ENCODE peak calls at places on chromosomes 12 and 14, in nine cellular contexts. One of them, this sample, is unnamed.

GRCh38 chr12:105588126-105588525 is 257.6 kb downstream of the C12orf75 start:
- DNase-seq in lower leg skin: no peak
- DNase-seq in Peyer's patch: no peak
- DNase-seq in A549: no peak
- DNase-seq in breast epithelium: no peak
- DNase-seq in ovary: no peak
- DNase-seq in uterus: no peak
- DNase-seq in stomach: no peak
- DNase-seq in sigmoid colon: no peak
- DNase-seq in this sample: no peak

GRCh38 chr14:65211341-65211987 is 109.1 kb upstream of the MAX start:
- DNase-seq in lower leg skin: no peak
- DNase-seq in Peyer's patch: no peak
- DNase-seq in A549: peak; percentile 25
- DNase-seq in breast epithelium: no peak
- DNase-seq in ovary: no peak
- DNase-seq in uterus: no peak
- DNase-seq in stomach: no peak
- DNase-seq in sigmoid colon: no peak
- DNase-seq in this sample: peak; percentile 36

GRCh38 chr12:103810108-103810507 is 30.9 kb downstream of the NT5DC3 start:
- DNase-seq in lower leg skin: no peak
- DNase-seq in Peyer's patch: no peak
- DNase-seq in A549: no peak
- DNase-seq in breast epithelium: no peak
- DNase-seq in ovary: no peak
- DNase-seq in uterus: no peak
- DNase-seq in stomach: no peak
- DNase-seq in sigmoid colon: peak; percentile 57
- DNase-seq in this sample: no peak

GRCh38 chr12:12938541-12938940 is 13.4 kb downstream of the GPRC5D start:
- DNase-seq in lower leg skin: no peak
- DNase-seq in Peyer's patch: no peak
- DNase-seq in A549: no peak
- DNase-seq in breast epithelium: no peak
- DNase-seq in ovary: no peak
- DNase-seq in uterus: no peak
- DNase-seq in stomach: no peak
- DNase-seq in sigmoid colon: no peak
- DNase-seq in this sample: no peak

GRCh38 chr14:71711619-71712018 is 220.6 kb upstream of the RGS6 start:
- DNase-seq in lower leg skin: no peak
- DNase-seq in Peyer's patch: no peak
- DNase-seq in A549: no peak
- DNase-seq in breast epithelium: no peak
- DNase-seq in ovary: no peak
- DNase-seq in uterus: no peak
- DNase-seq in stomach: no peak
- DNase-seq in sigmoid colon: no peak
- DNase-seq in this sample: no peak

GRCh38 chr12:129564768-129565167 is 339.1 kb downstream of the TMEM132D start:
- DNase-seq in lower leg skin: no peak
- DNase-seq in Peyer's patch: no peak
- DNase-seq in A549: no peak
- DNase-seq in breast epithelium: no peak
- DNase-seq in ovary: no peak
- DNase-seq in uterus: no peak
- DNase-seq in stomach: no peak
- DNase-seq in sigmoid colon: no peak
- DNase-seq in this sample: no peak

GRCh38 chr12:19014243-19014642 is 115.3 kb upstream of the PLEKHA5 start:
- DNase-seq in lower leg skin: no peak
- DNase-seq in Peyer's patch: no peak
- DNase-seq in A549: no peak
- DNase-seq in breast epithelium: no peak
- DNase-seq in ovary: no peak
- DNase-seq in uterus: no peak
- DNase-seq in stomach: no peak
- DNase-seq in sigmoid colon: no peak
- DNase-seq in this sample: no peak

GRCh38 chr14:71442503-71442902 is 489.7 kb upstream of the RGS6 start:
- DNase-seq in lower leg skin: no peak
- DNase-seq in Peyer's patch: no peak
- DNase-seq in A549: no peak
- DNase-seq in breast epithelium: no peak
- DNase-seq in ovary: no peak
- DNase-seq in uterus: no peak
- DNase-seq in stomach: no peak
- DNase-seq in sigmoid colon: no peak
- DNase-seq in this sample: no peak

GRCh38 chr12:32801269-32802019 is 45.7 kb upstream of the YARS2 start:
- DNase-seq in lower leg skin: no peak
- DNase-seq in Peyer's patch: no peak
- DNase-seq in A549: no peak
- DNase-seq in breast epithelium: no peak
- DNase-seq in ovary: no peak
- DNase-seq in uterus: no peak
- DNase-seq in stomach: no peak
- DNase-seq in sigmoid colon: no peak
- DNase-seq in this sample: no peak

GRCh38 chr14:52333108-52333507 is 19.0 kb downstream of the PTGER2 start:
- DNase-seq in lower leg skin: no peak
- DNase-seq in Peyer's patch: no peak
- DNase-seq in A549: no peak
- DNase-seq in breast epithelium: no peak
- DNase-seq in ovary: no peak
- DNase-seq in uterus: no peak
- DNase-seq in stomach: no peak
- DNase-seq in sigmoid colon: no peak
- DNase-seq in this sample: no peak

GRCh38 chr12:117363953-117364486 is 2.6 kb upstream of the NOS1 start:
- DNase-seq in lower leg skin: no peak
- DNase-seq in Peyer's patch: no peak
- DNase-seq in A549: peak; percentile 49
- DNase-seq in breast epithelium: no peak
- DNase-seq in ovary: no peak
- DNase-seq in uterus: no peak
- DNase-seq in stomach: no peak
- DNase-seq in sigmoid colon: no peak
- DNase-seq in this sample: no peak

GRCh38 chr12:70711831-70712230 is 74.6 kb upstream of the PTPRB start:
- DNase-seq in lower leg skin: no peak
- DNase-seq in Peyer's patch: no peak
- DNase-seq in A549: no peak
- DNase-seq in breast epithelium: no peak
- DNase-seq in ovary: no peak
- DNase-seq in uterus: no peak
- DNase-seq in stomach: no peak
- DNase-seq in sigmoid colon: no peak
- DNase-seq in this sample: no peak

GRCh38 chr12:120181991-120182631 is 12.4 kb downstream of the GCN1 start:
- DNase-seq in lower leg skin: no peak
- DNase-seq in Peyer's patch: no peak
- DNase-seq in A549: no peak
- DNase-seq in breast epithelium: no peak
- DNase-seq in ovary: no peak
- DNase-seq in uterus: no peak
- DNase-seq in stomach: no peak
- DNase-seq in sigmoid colon: no peak
- DNase-seq in this sample: no peak

GRCh38 chr14:54440870-54441868 is at the start of gene CNIH1:
- DNase-seq in lower leg skin: peak; percentile 98
- DNase-seq in Peyer's patch: peak; percentile 96
- DNase-seq in A549: peak; percentile 94
- DNase-seq in breast epithelium: peak; percentile 91
- DNase-seq in ovary: peak; percentile 88
- DNase-seq in uterus: peak; percentile 88
- DNase-seq in stomach: peak; percentile 93
- DNase-seq in sigmoid colon: peak; percentile 95
- DNase-seq in this sample: peak; percentile 93
- TF ChIP-seq POLR2A in lower leg skin: no peak
- TF ChIP-seq POLR2A in Peyer's patch: peak; percentile 43
- TF ChIP-seq POLR2A in A549: peak; percentile 92
- TF ChIP-seq POLR2A in breast epithelium: no peak
- TF ChIP-seq POLR2A in ovary: no peak
- TF ChIP-seq POLR2A in uterus: peak; percentile 30
- TF ChIP-seq POLR2A in stomach: no peak
- TF ChIP-seq POLR2A in sigmoid colon: no peak
- TF ChIP-seq POLR2A in this sample: peak; percentile 82

GRCh38 chr12:85626782-85627171 is 209.4 kb downstream of the RASSF9 start:
- DNase-seq in lower leg skin: no peak
- DNase-seq in Peyer's patch: no peak
- DNase-seq in A549: no peak
- DNase-seq in breast epithelium: no peak
- DNase-seq in ovary: no peak
- DNase-seq in uterus: no peak
- DNase-seq in stomach: no peak
- DNase-seq in sigmoid colon: no peak
- DNase-seq in this sample: no peak

GRCh38 chr12:85627584-85627983 is 208.6 kb downstream of the RASSF9 start:
- DNase-seq in lower leg skin: no peak
- DNase-seq in Peyer's patch: no peak
- DNase-seq in A549: no peak
- DNase-seq in breast epithelium: no peak
- DNase-seq in ovary: no peak
- DNase-seq in uterus: no peak
- DNase-seq in stomach: no peak
- DNase-seq in sigmoid colon: no peak
- DNase-seq in this sample: no peak

GRCh38 chr12:85625467-85625866 is 210.7 kb downstream of the RASSF9 start:
- DNase-seq in lower leg skin: no peak
- DNase-seq in Peyer's patch: no peak
- DNase-seq in A549: no peak
- DNase-seq in breast epithelium: no peak
- DNase-seq in ovary: no peak
- DNase-seq in uterus: no peak
- DNase-seq in stomach: no peak
- DNase-seq in sigmoid colon: no peak
- DNase-seq in this sample: no peak

GRCh38 chr12:85623726-85624125 is 212.5 kb downstream of the RASSF9 start:
- DNase-seq in lower leg skin: no peak
- DNase-seq in Peyer's patch: no peak
- DNase-seq in A549: no peak
- DNase-seq in breast epithelium: no peak
- DNase-seq in ovary: no peak
- DNase-seq in uterus: no peak
- DNase-seq in stomach: no peak
- DNase-seq in sigmoid colon: no peak
- DNase-seq in this sample: no peak

DNA sequence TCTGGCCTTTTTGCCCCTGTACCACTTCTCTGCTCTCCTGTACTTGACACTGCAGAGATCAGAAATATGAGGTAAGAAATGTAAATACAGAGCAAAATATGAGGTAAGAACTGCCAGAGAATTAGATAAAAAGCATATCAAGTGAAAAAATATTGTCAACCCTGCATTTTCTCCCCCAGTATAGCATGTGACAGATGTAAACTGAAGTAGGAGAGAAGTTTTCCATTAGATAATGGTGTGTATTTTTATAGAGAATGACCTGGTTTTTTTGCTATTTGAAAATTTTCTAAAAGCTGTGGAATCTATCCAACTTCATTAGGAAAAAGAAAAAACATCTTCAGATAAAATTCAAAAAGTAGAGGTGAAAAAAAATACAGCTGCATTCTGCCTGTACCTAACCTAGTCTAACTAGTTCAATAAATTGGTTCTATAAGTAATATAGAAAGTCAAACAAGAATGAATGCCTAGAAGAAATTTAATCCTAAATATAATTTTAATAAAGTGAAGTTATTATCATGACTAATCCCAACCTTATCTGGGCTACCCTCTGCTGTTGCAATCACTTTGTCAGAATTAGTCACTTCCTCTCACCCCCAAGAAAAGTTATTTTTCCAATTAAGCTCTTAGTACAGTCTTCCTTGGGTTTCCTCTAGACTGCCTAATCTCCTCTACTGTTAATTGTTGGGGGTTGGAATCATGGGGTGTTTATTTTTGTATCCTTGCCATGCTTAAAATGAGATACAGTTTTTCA is 210.0 kb downstream of the RASSF9 start:
- DNase-seq in lower leg skin: no peak
- DNase-seq in Peyer's patch: no peak
- DNase-seq in A549: peak; percentile 19
- DNase-seq in breast epithelium: no peak
- DNase-seq in ovary: no peak
- DNase-seq in uterus: no peak
- DNase-seq in stomach: no peak
- DNase-seq in sigmoid colon: no peak
- DNase-seq in this sample: peak; percentile 5
- TF ChIP-seq POLR2A in lower leg skin: no peak
- TF ChIP-seq POLR2A in Peyer's patch: no peak
- TF ChIP-seq POLR2A in A549: no peak
- TF ChIP-seq POLR2A in breast epithelium: no peak
- TF ChIP-seq POLR2A in ovary: no peak
- TF ChIP-seq POLR2A in uterus: no peak
- TF ChIP-seq POLR2A in stomach: no peak
- TF ChIP-seq POLR2A in sigmoid colon: no peak
- TF ChIP-seq POLR2A in this sample: no peak

GRCh38 chr14:100239840-100240724 is 1.1 kb downstream of the YY1 start:
- DNase-seq in lower leg skin: peak; percentile 97
- DNase-seq in Peyer's patch: peak; percentile 94
- DNase-seq in A549: peak; percentile 91
- DNase-seq in breast epithelium: peak; percentile 79
- DNase-seq in ovary: peak; percentile 78
- DNase-seq in uterus: peak; percentile 80
- DNase-seq in stomach: peak; percentile 89
- DNase-seq in sigmoid colon: peak; percentile 96
- DNase-seq in this sample: peak; percentile 95
- TF ChIP-seq POLR2A in lower leg skin: no peak
- TF ChIP-seq POLR2A in Peyer's patch: peak; percentile 91
- TF ChIP-seq POLR2A in A549: peak; percentile 26
- TF ChIP-seq POLR2A in breast epithelium: no peak
- TF ChIP-seq POLR2A in ovary: peak; percentile 23
- TF ChIP-seq POLR2A in uterus: peak; percentile 32
- TF ChIP-seq POLR2A in stomach: no peak
- TF ChIP-seq POLR2A in sigmoid colon: peak; percentile 26
- TF ChIP-seq POLR2A in this sample: no peak

DNA sequence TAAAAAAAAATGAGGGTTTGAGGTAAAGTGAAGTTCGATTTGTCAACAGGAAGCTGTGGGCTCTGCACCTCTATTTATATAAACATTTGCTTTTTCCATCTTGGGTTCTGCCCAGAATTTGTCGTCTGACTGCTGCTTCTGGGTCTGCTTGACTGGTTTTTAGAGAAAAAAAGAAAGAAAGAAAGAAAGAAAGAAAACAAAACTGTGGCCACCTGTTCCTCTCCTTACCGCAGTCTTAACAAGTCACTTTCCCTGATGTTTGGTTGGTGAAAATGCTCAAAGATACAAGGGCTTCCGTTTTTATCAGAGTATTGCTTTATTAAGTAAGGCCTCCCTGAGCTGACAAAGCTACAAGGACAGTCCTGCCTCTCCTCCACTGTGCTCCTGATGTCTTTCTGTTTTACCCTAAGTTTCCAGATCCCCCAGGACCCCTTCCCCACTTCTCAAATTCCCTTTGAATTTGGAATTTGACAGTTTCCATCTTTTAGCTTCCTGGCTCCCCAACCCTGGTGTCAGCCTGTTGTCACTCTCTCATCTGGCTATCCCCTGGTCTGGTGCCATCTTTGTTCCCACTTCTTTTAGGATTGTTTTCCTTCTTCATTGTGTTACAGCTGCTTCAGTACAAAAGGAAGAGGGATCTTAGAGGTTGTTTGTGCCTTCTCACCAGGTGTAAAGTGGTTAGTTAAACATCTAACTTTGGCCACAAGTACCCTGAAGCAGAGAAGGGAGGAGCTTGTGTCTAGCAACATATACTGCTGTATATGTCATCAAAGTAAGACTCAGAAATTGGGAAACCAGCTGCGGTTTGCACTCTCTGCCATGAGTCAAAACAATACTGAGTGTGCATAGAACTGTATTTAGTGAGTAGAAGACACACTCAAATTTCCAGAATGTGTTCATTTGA is 18.0 kb downstream of the MFAP5 start:
- DNase-seq in lower leg skin: peak; percentile 54
- DNase-seq in Peyer's patch: no peak
- DNase-seq in A549: no peak
- DNase-seq in breast epithelium: no peak
- DNase-seq in ovary: no peak
- DNase-seq in uterus: no peak
- DNase-seq in stomach: no peak
- DNase-seq in sigmoid colon: no peak
- DNase-seq in this sample: no peak
- TF ChIP-seq POLR2A in lower leg skin: no peak
- TF ChIP-seq POLR2A in Peyer's patch: no peak
- TF ChIP-seq POLR2A in A549: no peak
- TF ChIP-seq POLR2A in breast epithelium: no peak
- TF ChIP-seq POLR2A in ovary: no peak
- TF ChIP-seq POLR2A in uterus: no peak
- TF ChIP-seq POLR2A in stomach: no peak
- TF ChIP-seq POLR2A in sigmoid colon: no peak
- TF ChIP-seq POLR2A in this sample: no peak

This sample was measured in erythroblast.